ENCODE peak calls at places on chromosomes 7 and 10, in five cellular contexts. P is H9, W is mucosa of gallbladder, T is non-pigmented ciliary epithelial cell, G is RWPE2. L is an unnamed sample.

GRCh38 chr10:85826377-85826776 is 540.2 kb downstream of the GRID1 start:
- DNase-seq in W (no peak), T (no peak), G (no peak), P (no peak), L (no peak)

GRCh38 chr7:19648791-19649190 is 60.0 kb downstream of the POLR1F start:
- DNase-seq in P (no peak), W (no peak), T (no peak), G (no peak), L (no peak)

GRCh38 chr10:15168296-15168780 is at the start of gene NMT2:
- DNase-seq in T (no peak), G (peak), P (peak), W (no peak), L (no peak)

GRCh38 chr10:77741746-77742145 is 104.1 kb upstream of the KCNMA1 start:
- DNase-seq in T (peak), W (no peak), P (no peak), G (no peak), L (no peak)

GRCh38 chr7:11716185-11716584 is 115.8 kb downstream of the THSD7A start:
- DNase-seq in G (no peak), P (no peak), W (peak), T (no peak), L (no peak)

GRCh38 chr7:130461256-130461655 is 20.4 kb upstream of the CEP41 start:
- DNase-seq in T (no peak), P (no peak), W (no peak), G (no peak), L (no peak)

GRCh38 chr10:50653142-50653541 is 29.4 kb upstream of the SGMS1 start:
- DNase-seq in T (peak), W (no peak), G (no peak), P (no peak), L (no peak)

GRCh38 chr7:44195901-44196300 is 4.9 kb upstream of the YKT6 start:
- DNase-seq in T (no peak), W (no peak), P (no peak), G (peak), L (no peak)

GRCh38 chr10:24751716-24752115 is 28.0 kb upstream of the ARHGAP21 start:
- DNase-seq in G (no peak), W (no peak), P (no peak), T (no peak), L (no peak)

GRCh38 chr10:71246591-71247143 is 34.3 kb downstream of the UNC5B start:
- DNase-seq in W (peak), G (peak), P (no peak), T (no peak), L (no peak)

GRCh38 chr10:116325987-116326386 is 1.7 kb downstream of the CCDC172 start:
- DNase-seq in T (no peak), P (no peak), W (no peak), G (no peak), L (no peak)

L was measured in T-cell.